ENCODE peak calls at places on chromosomes 4 and X, in six cellular contexts. T is heart right ventricle, M is progenitor cell of endocrine pancreas, U is astrocyte of the spinal cord, Q is right lobe of liver, B is H9. H is an unnamed sample.

GRCh38 chr4:10456270-10457254 is 664 bp downstream of the ZNF518B start:
- DNase-seq in M (peak), Q (peak), T (peak), B (peak), U (peak), H (peak)

GRCh38 chr4:153198739-153199138 is 5.5 kb upstream of the TRIM2 start:
- DNase-seq in M (no peak), B (no peak), U (no peak), Q (no peak), T (no peak), H (no peak)

GRCh38 chr4:174420317-174420716 is 102.0 kb downstream of the HPGD start:
- DNase-seq in B (no peak), U (no peak), M (no peak), T (no peak), Q (no peak), H (no peak)

GRCh38 chr4:38314663-38315062 is 349.3 kb upstream of the KLF3 start:
- DNase-seq in B (no peak), Q (peak), T (no peak), M (no peak), U (no peak), H (no peak)

GRCh38 chr4:150679767-150680088 is 97.8 kb downstream of the MAB21L2 start:
- DNase-seq in Q (no peak), B (no peak), T (no peak), M (no peak), U (peak), H (no peak)

GRCh38 chr4:187668683-187669082 is 326.9 kb upstream of the ZFP42 start:
- DNase-seq in M (no peak), T (no peak), B (no peak), Q (no peak), U (peak), H (no peak)

GRCh38 chrX:154458954-154459829 is 1.1 kb downstream of the PLXNA3 start:
- DNase-seq in Q (no peak), U (no peak), T (peak), B (no peak), M (no peak), H (peak)

GRCh38 chrX:10507181-10507580 is 113.2 kb downstream of the MID1 start:
- DNase-seq in M (no peak), U (peak), Q (no peak), B (no peak), T (no peak), H (no peak)

GRCh38 chrX:11757729-11758399 is at the start of gene MSL3:
- DNase-seq in Q (peak), T (peak), U (peak), B (peak), M (peak), H (peak)

GRCh38 chr4:84927428-84927827 is 39.1 kb downstream of the WDFY3 start:
- DNase-seq in M (no peak), Q (no peak), B (no peak), T (no peak), U (no peak), H (no peak)

GRCh38 chrX:17361620-17362019 is 13.4 kb upstream of the NHS start:
- DNase-seq in Q (no peak), T (no peak), M (no peak), B (peak), U (no peak), H (peak)

GRCh38 chr4:174217273-174218126 is 66.0 kb downstream of the FBXO8 start:
- DNase-seq in T (peak), M (no peak), B (no peak), U (peak), Q (no peak), H (peak)

GRCh38 chr4:98261291-98262271 is at the start of gene RAP1GDS1:
- DNase-seq in U (peak), B (peak), M (no peak), T (peak), Q (peak), H (peak)

GRCh38 chrX:48937065-48937907 is 18.5 kb upstream of the PIM2 start:
- DNase-seq in M (no peak), U (peak), B (no peak), T (peak), Q (no peak), H (no peak)

GRCh38 chr4:5448286-5448685 is 260.1 kb downstream of the EVC2 start:
- DNase-seq in B (no peak), Q (peak), M (no peak), T (no peak), U (no peak), H (no peak)

GRCh38 chr4:5452156-5452555 is 256.2 kb downstream of the EVC2 start:
- DNase-seq in M (no peak), T (no peak), Q (peak), U (no peak), B (no peak), H (no peak)

GRCh38 chr4:5451243-5451642 is 257.1 kb downstream of the EVC2 start:
- DNase-seq in B (no peak), T (no peak), Q (no peak), M (no peak), U (no peak), H (no peak)

GRCh38 chr4:5444918-5445517 is 263.3 kb downstream of the EVC2 start:
- DNase-seq in B (no peak), T (no peak), Q (no peak), M (no peak), U (no peak), H (no peak)

DNA sequence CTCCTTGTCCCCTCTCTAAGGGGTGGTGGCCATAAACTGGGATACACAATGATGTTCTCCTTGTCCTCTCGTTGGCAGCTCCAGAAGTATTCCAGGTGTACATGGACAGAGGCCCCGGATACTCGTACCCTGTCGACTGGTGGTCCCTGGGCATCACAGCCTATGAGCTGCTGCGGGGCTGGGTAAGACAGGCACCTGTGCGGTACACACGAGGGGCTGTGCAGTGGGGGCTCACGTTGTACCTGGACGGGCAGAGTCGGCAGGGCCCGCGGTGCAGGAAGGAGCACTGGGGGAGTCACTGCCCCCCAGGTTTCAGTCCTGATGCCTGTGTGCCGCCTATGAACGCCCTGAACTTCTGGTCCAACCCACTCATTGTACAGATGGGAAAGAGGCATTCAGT is 261.8 kb downstream of the EVC2 start:
- DNase-seq in T (no peak), B (no peak), Q (peak), U (no peak), M (no peak), H (no peak)
- TF ChIP-seq CTCF in T (no peak), B (no peak), Q (no peak), U (no peak), M (no peak), H (no peak)

DNA sequence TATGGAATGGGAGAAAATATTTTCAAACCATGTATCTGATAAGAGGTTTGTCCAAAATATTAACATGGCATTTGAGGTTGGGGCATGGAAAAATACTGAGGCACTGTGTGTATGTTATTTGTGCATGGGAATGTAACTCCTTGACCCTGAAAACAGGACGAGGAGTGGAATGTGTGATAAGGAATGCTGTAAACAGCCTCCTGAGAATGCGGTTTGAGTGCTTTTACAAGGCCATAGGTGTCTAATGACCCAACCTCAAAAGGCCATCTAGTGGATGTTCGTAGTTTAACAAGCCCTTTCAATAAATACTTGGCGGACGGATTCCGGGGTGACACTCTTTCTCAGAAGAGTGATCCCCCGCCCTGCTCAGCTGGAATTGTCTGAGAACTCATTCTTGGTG is 162.9 kb upstream of the USP9X start:
- DNase-seq in M (no peak), Q (no peak), T (no peak), U (peak), B (peak), H (no peak)
- TF ChIP-seq CTCF in M (peak), Q (no peak), T (no peak), U (peak), B (peak), H (no peak)

GRCh38 chr4:158656439-158656838 is 15.2 kb downstream of the C4orf46 start:
- DNase-seq in B (no peak), Q (no peak), M (no peak), T (no peak), U (no peak), H (no peak)
- TF ChIP-seq CTCF in B (no peak), Q (no peak), M (no peak), T (no peak), U (no peak), H (no peak)

GRCh38 chr4:163694385-163694784 is 199.9 kb downstream of the TMA16 start:
- DNase-seq in T (no peak), M (no peak), U (peak), Q (no peak), B (no peak), H (no peak)
- TF ChIP-seq CTCF in T (no peak), M (no peak), U (no peak), Q (no peak), B (no peak), H (no peak)

GRCh38 chr4:8274772-8275241 is 5.3 kb downstream of the HTRA3 start:
- DNase-seq in B (no peak), T (peak), M (no peak), U (peak), Q (peak), H (peak)
- TF ChIP-seq CTCF in B (no peak), T (peak), M (no peak), U (peak), Q (no peak), H (no peak)

GRCh38 chr4:73660808-73661207 is 40.6 kb upstream of the RASSF6 start:
- DNase-seq in B (no peak), Q (no peak), U (no peak), T (no peak), M (no peak), H (no peak)

GRCh38 chr4:73662709-73663546 is 42.7 kb upstream of the RASSF6 start:
- DNase-seq in Q (no peak), B (no peak), U (peak), T (no peak), M (no peak), H (no peak)

GRCh38 chr4:73664470-73664869 is 44.2 kb upstream of the RASSF6 start:
- DNase-seq in T (no peak), B (no peak), U (no peak), M (no peak), Q (no peak), H (no peak)

GRCh38 chr4:73661646-73662119 is 41.4 kb upstream of the RASSF6 start:
- DNase-seq in T (no peak), M (no peak), Q (no peak), U (peak), B (no peak), H (no peak)
- TF ChIP-seq CTCF in T (no peak), M (no peak), Q (no peak), U (no peak), B (no peak), H (no peak)

GRCh38 chrX:318739-319578 is at the start of gene GTPBP6:
- DNase-seq in U (peak), M (peak), T (peak), B (peak), Q (peak), H (peak)
- TF ChIP-seq CTCF in U (peak), M (no peak), T (peak), B (no peak), Q (no peak), H (no peak)

GRCh38 chrX:50581405-50581804 is 110.8 kb upstream of the DGKK start:
- DNase-seq in T (no peak), M (no peak), U (no peak), Q (no peak), B (no peak), H (no peak)

DNA sequence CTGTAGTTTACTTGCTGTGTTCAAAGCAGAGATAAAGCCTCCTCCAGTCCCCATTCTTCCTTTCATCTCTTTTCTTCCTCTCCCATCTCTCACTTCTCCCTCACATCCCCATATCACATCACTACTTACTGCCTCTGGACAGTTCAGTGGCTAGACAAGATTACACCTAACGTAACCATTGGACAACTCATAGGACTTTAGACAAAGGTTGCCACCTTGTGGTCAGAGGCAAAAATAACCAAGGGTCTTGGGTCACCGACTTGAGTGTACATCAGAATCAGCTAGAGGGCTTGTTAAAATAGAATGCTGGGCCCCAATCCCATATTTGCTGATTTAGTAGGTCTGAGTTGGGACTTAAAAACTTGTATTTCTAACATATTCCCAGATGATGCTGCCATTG is 109.3 kb upstream of the DGKK start:
- DNase-seq in B (peak), M (no peak), U (peak), T (no peak), Q (peak), H (peak)
- TF ChIP-seq CTCF in B (peak), M (peak), U (peak), T (peak), Q (peak), H (peak)

H was measured in glutamatergic neuron.